ENCODE peak calls at places on chromosomes 6 and 20, in six cellular contexts. Q is NCI-H187; A is heart left ventricle; M is stimulated activated CD8-positive, alpha-beta memory T cell treated with anti-CD3 and anti-CD28 coated beads, Interleukin-15, amount 100 ng/mL, for 4 hours; F is activated CD8-positive, alpha-beta memory T cell treated with anti-CD3 and anti-CD28 coated beads for 1 hour; L is putamen. S is an unnamed sample.

GRCh38 chr6:139446768-139447167 is 72.3 kb upstream of the CITED2 start:
- DNase-seq in Q (no peak), L (no peak), F (no peak), A (no peak), M (no peak), S (no peak)

GRCh38 chr20:57283867-57284266 is 17.4 kb upstream of the BMP7 start:
- DNase-seq in M (no peak), Q (no peak), L (no peak), A (no peak), F (no peak), S (no peak)

GRCh38 chr6:157528931-157529653 is 148.1 kb downstream of the ZDHHC14 start:
- DNase-seq in A (no peak), F (no peak), M (no peak), L (no peak), Q (peak), S (no peak)

GRCh38 chr6:35298625-35299140 is 1.1 kb downstream of the DEF6 start:
- DNase-seq in Q (no peak), L (no peak), M (no peak), A (no peak), F (no peak), S (no peak)

GRCh38 chr6:135073217-135073616 is 18.6 kb upstream of the HBS1L start:
- DNase-seq in M (no peak), A (no peak), F (no peak), L (no peak), Q (no peak), S (no peak)

GRCh38 chr6:134004714-134005113 is 47.7 kb downstream of the SLC2A12 start:
- DNase-seq in F (no peak), M (no peak), L (no peak), Q (no peak), A (no peak), S (no peak)

GRCh38 chr6:151067684-151068596 is 171.8 kb upstream of the AKAP12 start:
- DNase-seq in L (peak), M (no peak), Q (no peak), F (no peak), A (peak), S (no peak)

GRCh38 chr6:93424303-93425064 is 5.1 kb upstream of the EPHA7 start:
- DNase-seq in M (no peak), Q (no peak), A (no peak), F (no peak), L (no peak), S (no peak)

GRCh38 chr20:44696315-44696714 is 18.9 kb upstream of the CCN5 start:
- DNase-seq in A (no peak), L (no peak), M (no peak), Q (no peak), F (no peak), S (no peak)

GRCh38 chr6:50851269-50851847 is 32.7 kb downstream of the TFAP2B start:
- DNase-seq in F (no peak), L (no peak), M (no peak), A (no peak), Q (no peak), S (no peak)

GRCh38 chr20:24745206-24745605 is 203.9 kb upstream of the CST7 start:
- DNase-seq in A (no peak), F (no peak), M (no peak), L (no peak), Q (no peak), S (no peak)

GRCh38 chr6:141252828-141253608 is 879.7 kb upstream of the GJE1 start:
- DNase-seq in Q (no peak), M (no peak), L (no peak), A (no peak), F (no peak), S (no peak)

GRCh38 chr20:63546686-63547483 is 664 bp downstream of the SRMS start:
- DNase-seq in A (no peak), F (no peak), Q (no peak), L (no peak), M (no peak), S (no peak)